ENCODE peak calls at places on chromosomes 5 and 9, in four cellular contexts. M, R, B and V are unnamed samples.

GRCh38 chr5:77645158-77645994 is 6.9 kb upstream of the OTP start:
- DNase-seq in M (no peak), R (peak; percentile 53), B (peak; percentile 79), V (no peak)

GRCh38 chr5:111553889-111554288 is 41.6 kb upstream of the STARD4 start:
- DNase-seq in M (no peak), R (no peak), B (no peak), V (no peak)

GRCh38 chr5:1505506-1506241 is 18.1 kb downstream of the LPCAT1 start:
- DNase-seq in M (no peak), B (no peak), R (no peak), V (no peak)

GRCh38 chr5:10934789-10935355 is 173.8 kb upstream of the DAP start:
- DNase-seq in M (no peak), B (no peak), R (no peak), V (no peak)

GRCh38 chr9:118959366-118959765 is 409.9 kb downstream of the BRINP1 start:
- DNase-seq in M (no peak), R (no peak), B (no peak), V (no peak)

GRCh38 chr5:60522299-60522915 is 177.6 kb downstream of the DEPDC1B start:
- DNase-seq in R (no peak), B (peak; percentile 54), M (no peak), V (no peak)

GRCh38 chr5:17255471-17256016 is 38.1 kb downstream of the BASP1 start:
- DNase-seq in R (no peak), M (no peak), B (peak; percentile 33), V (no peak)

GRCh38 chr5:143001764-143002351 is 231.7 kb downstream of the ARHGAP26 start:
- DNase-seq in B (no peak), M (peak; percentile 38), R (no peak), V (no peak)

GRCh38 chr5:41921874-41922273 is 3.2 kb upstream of the FBXO4 start:
- DNase-seq in M (no peak), B (no peak), R (no peak), V (no peak)

GRCh38 chr5:110716247-110717245 is 9.9 kb downstream of the TMEM232 start:
- DNase-seq in B (no peak), M (no peak), R (no peak), V (no peak)

GRCh38 chr5:130198927-130199326 is 294.7 kb downstream of the CHSY3 start:
- DNase-seq in M (no peak), B (no peak), R (no peak), V (no peak)

GRCh38 chr9:119533509-119533908 is 164.3 kb upstream of the BRINP1 start:
- DNase-seq in B (no peak), M (no peak), R (no peak), V (no peak)

GRCh38 chr9:8845376-8845775 is 1045.8 kb upstream of the DMAC1 start:
- DNase-seq in R (no peak), B (no peak), M (no peak), V (no peak)

GRCh38 chr5:168174376-168174775 is 117.1 kb upstream of the WWC1 start:
- DNase-seq in B (no peak), R (no peak), M (no peak), V (no peak)

GRCh38 chr5:97550164-97550563 is 367.1 kb upstream of the RIOK2 start:
- DNase-seq in R (no peak), B (no peak), M (no peak), V (no peak)

GRCh38 chr9:37311938-37312730 is 110.4 kb upstream of the GRHPR start:
- DNase-seq in M (no peak), R (no peak), B (no peak), V (no peak)

GRCh38 chr5:150642567-150642927 is 2.1 kb downstream of the SYNPO start:
- DNase-seq in R (peak; percentile 71), M (no peak), B (no peak), V (peak; percentile 55)

GRCh38 chr5:43362725-43363435 is 49.3 kb downstream of the CCL28 start:
- DNase-seq in M (no peak), B (no peak), R (no peak), V (no peak)

GRCh38 chr5:6453937-6454560 is 5.4 kb downstream of the UBE2QL1 start:
- DNase-seq in R (no peak), M (no peak), B (no peak), V (no peak)

GRCh38 chr5:136032564-136032963 is 3.8 kb downstream of the TGFBI start:
- DNase-seq in R (no peak), M (no peak), B (no peak), V (no peak)

GRCh38 chr9:88018101-88018500 is 43.8 kb upstream of the CDK20 start:
- DNase-seq in M (no peak), R (no peak), B (no peak), V (no peak)

GRCh38 chr5:10729320-10730133 is 31.5 kb downstream of the DAP start:
- DNase-seq in R (no peak), B (no peak), M (no peak), V (no peak)

GRCh38 chr9:92736816-92737606 is 27.6 kb downstream of the BICD2 start:
- DNase-seq in M (no peak), B (no peak), R (no peak), V (no peak)